ENCODE peak calls at places on chromosomes 1 and 21, in seven cellular contexts. N is right atrium auricular region, V is ovary, O is tibial artery, D is AG04450, I is endothelial cell of umbilical vein, P is GM12878. H is an unnamed sample.

GRCh38 chr1:94143809-94144176 is 22.8 kb upstream of the ABCA4 start:
- DNase-seq in N (no peak), O (no peak), D (no peak), V (no peak), I (no peak), P (no peak), H (no peak)

GRCh38 chr1:64162151-64162550 is 41.3 kb upstream of the UBE2U start:
- DNase-seq in O (no peak), I (no peak), V (no peak), P (no peak), N (no peak), D (no peak), H (no peak)

GRCh38 chr1:217228689-217229088 is 402.2 kb downstream of the GPATCH2 start:
- DNase-seq in O (no peak), N (no peak), I (no peak), V (no peak), D (no peak), P (no peak), H (no peak)

GRCh38 chr1:110119843-110120242 is 7.6 kb downstream of the UBL4B start:
- DNase-seq in N (no peak), I (no peak), D (no peak), V (no peak), O (no peak), P (no peak), H (no peak)

GRCh38 chr1:153968400-153968799 is 698 bp downstream of the CREB3L4 start:
- DNase-seq in N (no peak), P (no peak), D (no peak), I (no peak), V (no peak), O (no peak), H (no peak)

GRCh38 chr1:213905315-213905714 is 82.5 kb upstream of the PROX1 start:
- DNase-seq in D (no peak), I (peak), N (no peak), P (no peak), V (no peak), O (no peak), H (no peak)

GRCh38 chr1:44717653-44718052 is 13.3 kb downstream of the RNU5D-1 start:
- DNase-seq in I (no peak), N (no peak), D (no peak), O (no peak), V (no peak), P (no peak), H (no peak)

GRCh38 chr1:53246261-53247134 is 8.2 kb upstream of the MAGOH start:
- DNase-seq in D (peak), O (no peak), P (no peak), I (no peak), V (no peak), N (no peak), H (no peak)

GRCh38 chr1:3992746-3993145 is 92.7 kb upstream of the C1orf174 start:
- DNase-seq in I (no peak), O (peak), D (no peak), V (no peak), P (no peak), N (no peak), H (no peak)

GRCh38 chr1:221118176-221118937 is 239.1 kb downstream of the HLX start:
- DNase-seq in V (no peak), I (no peak), P (no peak), D (no peak), O (no peak), N (no peak), H (no peak)

GRCh38 chr21:35291963-35292627 is 243.0 kb upstream of the RUNX1 start:
- DNase-seq in O (no peak), I (no peak), D (no peak), V (no peak), P (no peak), N (no peak), H (no peak)

GRCh38 chr1:41898191-41898713 is 20.5 kb downstream of the HIVEP3 start:
- DNase-seq in P (no peak), O (no peak), I (peak), N (no peak), D (no peak), V (no peak), H (no peak)

GRCh38 chr1:199002670-199003069 is 363.8 kb downstream of the PTPRC start:
- DNase-seq in V (no peak), D (no peak), O (no peak), N (no peak), I (no peak), P (no peak), H (no peak)

GRCh38 chr1:89200668-89201488 is 2.1 kb upstream of the GBP4 start:
- DNase-seq in P (peak), D (no peak), V (no peak), I (peak), O (no peak), N (no peak), H (no peak)

GRCh38 chr1:15836772-15837669 is 10.5 kb upstream of the SPEN start:
- DNase-seq in V (peak), D (no peak), O (peak), N (no peak), I (peak), P (no peak), H (no peak)

GRCh38 chr1:230270940-230271325 is 155.2 kb downstream of the PGBD5 start:
- DNase-seq in D (no peak), O (peak), N (no peak), P (no peak), I (no peak), V (no peak), H (no peak)

GRCh38 chr1:169111472-169111871 is 5.0 kb downstream of the ATP1B1 start:
- DNase-seq in O (no peak), V (no peak), D (no peak), P (no peak), N (no peak), I (no peak), H (no peak)
- H3K27ac ChIP-seq in O (no peak), V (no peak), D (peak), P (no peak), N (peak), I (peak), H (peak)

GRCh38 chr1:242318140-242318539 is 206.4 kb downstream of the PLD5 start:
- DNase-seq in O (no peak), D (no peak), V (no peak), I (no peak), N (no peak), P (no peak), H (no peak)
- H3K27ac ChIP-seq in O (no peak), D (no peak), V (no peak), I (no peak), N (no peak), P (no peak), H (no peak)

GRCh38 chr1:223503348-223503747 is 110.1 kb downstream of the CCDC185 start:
- DNase-seq in I (no peak), V (no peak), N (no peak), O (no peak), D (no peak), P (no peak), H (no peak)

GRCh38 chr1:223504741-223505140 is 111.5 kb downstream of the CCDC185 start:
- DNase-seq in D (peak), O (peak), P (no peak), V (no peak), I (peak), N (no peak), H (peak)

GRCh38 chr1:223494926-223495645 is 101.9 kb downstream of the CCDC185 start:
- DNase-seq in V (no peak), N (no peak), P (no peak), O (peak), I (no peak), D (no peak), H (no peak)

GRCh38 chr1:223496883-223497282 is 103.7 kb downstream of the CCDC185 start:
- DNase-seq in V (no peak), I (no peak), D (no peak), N (no peak), O (peak), P (no peak), H (no peak)

DNA sequence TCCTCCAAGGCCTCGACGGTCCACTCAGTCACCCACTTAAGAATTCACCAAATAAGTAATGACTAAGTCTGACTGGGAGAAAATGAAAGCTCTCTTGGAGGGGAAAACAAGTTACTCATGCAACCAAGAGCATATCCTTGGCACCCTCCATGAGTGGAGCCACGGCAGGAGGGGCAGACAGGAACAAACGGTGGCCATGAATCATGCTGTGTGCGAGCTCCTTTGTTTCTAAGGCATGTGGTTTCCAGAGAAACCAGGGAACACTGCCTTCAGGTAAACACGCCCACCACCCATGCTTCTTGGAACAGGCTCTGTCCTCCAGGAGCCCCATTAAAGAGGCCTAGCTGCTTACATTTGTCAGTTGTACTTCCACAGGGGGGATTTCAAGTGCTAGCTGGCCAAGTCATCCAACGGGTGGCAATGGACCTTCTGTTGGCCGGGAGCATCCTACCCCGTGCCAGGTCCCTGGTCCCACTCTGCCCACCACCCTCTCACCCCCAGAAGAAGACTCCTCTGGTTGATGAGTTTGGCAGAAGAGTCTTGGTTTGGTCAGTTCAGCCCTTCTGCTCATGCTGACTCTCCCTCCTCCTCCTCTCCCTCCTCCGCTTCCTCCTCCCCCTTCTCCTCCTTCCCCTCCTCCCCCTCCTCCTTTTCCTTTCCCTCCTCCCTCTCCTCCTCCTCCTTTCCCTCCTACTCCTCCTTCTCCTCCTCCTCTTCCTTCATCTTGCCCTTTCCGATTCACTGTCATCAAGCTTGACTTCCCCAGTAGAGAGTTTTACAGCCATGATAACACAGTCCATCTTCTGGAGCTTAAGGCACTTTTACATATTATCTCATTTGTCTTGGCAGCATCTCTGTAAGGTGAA is 107.6 kb downstream of the CCDC185 start:
- DNase-seq in D (peak), O (no peak), I (peak), N (no peak), P (no peak), V (no peak), H (peak)
- H3K27ac ChIP-seq in D (peak), O (no peak), I (no peak), N (no peak), P (no peak), V (no peak), H (peak)

GRCh38 chr1:84721152-84721551 is 30.9 kb upstream of the SSX2IP start:
- DNase-seq in O (no peak), V (no peak), P (no peak), N (no peak), I (no peak), D (no peak), H (peak)
- H3K27ac ChIP-seq in O (no peak), V (no peak), P (no peak), N (no peak), I (no peak), D (no peak), H (no peak)

GRCh38 chr1:65343286-65343685 is 33.9 kb downstream of the DNAJC6 start:
- DNase-seq in V (no peak), O (no peak), D (no peak), P (no peak), I (no peak), N (no peak), H (peak)
- H3K27ac ChIP-seq in V (no peak), O (no peak), D (no peak), P (no peak), I (no peak), N (no peak), H (peak)

GRCh38 chr1:167924553-167925223 is 10.8 kb upstream of the ADCY10 start:
- DNase-seq in N (no peak), I (no peak), O (no peak), V (no peak), D (no peak), P (no peak), H (no peak)

GRCh38 chr1:167922611-167923074 is 8.7 kb upstream of the ADCY10 start:
- DNase-seq in P (no peak), I (no peak), O (no peak), D (no peak), V (no peak), N (no peak), H (no peak)

GRCh38 chr1:167922023-167922422 is 8.1 kb upstream of the ADCY10 start:
- DNase-seq in P (no peak), N (no peak), I (no peak), V (no peak), D (no peak), O (no peak), H (no peak)

GRCh38 chr1:167924102-167924501 is 10.2 kb upstream of the ADCY10 start:
- DNase-seq in O (no peak), N (no peak), I (no peak), D (no peak), P (no peak), V (no peak), H (no peak)

GRCh38 chr1:167923324-167924039 is 9.5 kb upstream of the ADCY10 start:
- DNase-seq in D (no peak), P (no peak), V (no peak), I (no peak), N (no peak), O (no peak), H (no peak)
- H3K27ac ChIP-seq in D (no peak), P (no peak), V (no peak), I (no peak), N (no peak), O (no peak), H (no peak)

GRCh38 chr21:32523463-32523862 is 61.9 kb downstream of the TCP10L start:
- DNase-seq in N (no peak), I (peak), O (no peak), D (no peak), V (no peak), P (no peak), H (no peak)
- H3K27ac ChIP-seq in N (peak), I (peak), O (no peak), D (no peak), V (no peak), P (no peak), H (no peak)

DNA sequence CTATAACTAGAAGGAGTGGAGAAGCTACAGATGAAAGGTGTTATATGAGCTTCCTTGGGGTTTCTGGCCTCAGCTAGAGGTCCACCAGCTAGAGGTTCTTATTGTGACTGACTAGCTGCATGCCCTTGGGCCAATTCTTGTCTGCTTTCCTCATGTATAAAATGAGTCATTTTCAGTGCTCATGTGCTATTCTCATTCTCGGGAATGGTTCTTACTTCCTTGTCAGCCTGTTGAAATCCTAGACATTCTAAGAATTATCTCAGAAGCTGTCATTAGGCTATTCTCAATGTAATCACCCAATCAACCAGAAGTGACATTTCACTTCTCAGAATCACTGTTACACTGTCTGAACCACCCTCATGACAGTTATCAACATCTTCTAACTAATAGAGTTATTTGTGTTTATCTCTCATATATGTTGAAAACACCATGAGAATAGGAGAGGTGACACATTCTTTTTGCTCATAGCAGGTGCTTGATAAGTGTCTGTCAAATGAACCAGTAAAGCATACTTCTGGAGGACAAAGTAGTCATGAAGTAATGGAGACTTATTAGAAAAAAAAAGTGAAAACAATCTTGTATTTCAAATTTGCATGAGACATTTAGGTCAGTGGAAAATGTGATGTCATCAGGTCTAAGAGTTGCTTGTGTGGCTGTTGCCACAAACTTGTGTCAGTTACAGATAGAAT is 122.8 kb upstream of the IVNS1ABP start:
- DNase-seq in P (peak), V (no peak), D (peak), I (peak), N (no peak), O (no peak), H (peak)
- H3K27ac ChIP-seq in P (no peak), V (no peak), D (no peak), I (no peak), N (no peak), O (no peak), H (peak)